ENCODE peak calls at places on chromosomes 7 and 10, in four cellular contexts. N, D, V and P are unnamed samples.

GRCh38 chr7:7595451-7595850 is 28.8 kb downstream of the MIOS start:
- DNase-seq in N (peak; percentile 63), V (no peak), D (no peak), P (peak; percentile 73)

GRCh38 chr7:1493571-1493970 is 10.6 kb downstream of the INTS1 start:
- DNase-seq in D (no peak), N (no peak), V (no peak), P (no peak)

GRCh38 chr7:26958834-26959233 is 94.4 kb upstream of the SKAP2 start:
- DNase-seq in N (no peak), D (no peak), V (no peak), P (no peak)

GRCh38 chr7:30983042-30983913 is 19.5 kb downstream of the GHRHR start:
- DNase-seq in D (peak; percentile 31), N (peak; percentile 93), V (peak; percentile 73), P (peak; percentile 91)

GRCh38 chr7:98930464-98930863 is 52.1 kb downstream of the TRRAP start:
- DNase-seq in D (no peak), V (no peak), N (no peak), P (no peak)

GRCh38 chr10:87092861-87093460 is 1.7 kb downstream of the GLUD1 start:
- DNase-seq in N (peak; percentile 54), V (peak; percentile 27), D (peak; percentile 47), P (peak; percentile 69)

GRCh38 chr7:23467731-23468720 is 2.3 kb downstream of the IGF2BP3 start:
- DNase-seq in N (peak; percentile 74), V (no peak), D (no peak), P (peak; percentile 86)

GRCh38 chr7:145868935-145869334 is 247.7 kb upstream of the CNTNAP2 start:
- DNase-seq in D (no peak), N (no peak), V (no peak), P (no peak)

GRCh38 chr7:148277042-148277660 is 313.4 kb upstream of the C7orf33 start:
- DNase-seq in N (peak; percentile 28), D (no peak), V (no peak), P (no peak)